ENCODE peak calls at places on chromosomes 7 and 10, in seven cellular contexts. One of them, this sample, is unnamed.

GRCh38 chr10:78528749-78529204 is 495.1 kb downstream of the RPS24 start:
- DNase-seq in cardiac fibroblast: no peak
- DNase-seq in heart left ventricle: no peak
- DNase-seq in pancreas: peak
- DNase-seq in retinal pigment epithelial cell: no peak
- DNase-seq in GM12865: no peak
- DNase-seq in omental fat pad: no peak
- DNase-seq in this sample: no peak

GRCh38 chr10:42743697-42744096 is 38.9 kb upstream of the BMS1 start:
- DNase-seq in omental fat pad: no peak
- DNase-seq in heart left ventricle: no peak
- DNase-seq in GM12865: no peak
- DNase-seq in cardiac fibroblast: no peak
- DNase-seq in retinal pigment epithelial cell: no peak
- DNase-seq in pancreas: no peak
- DNase-seq in this sample: no peak

GRCh38 chr7:67738958-67739357 is 742.3 kb downstream of the TYW1 start:
- DNase-seq in omental fat pad: no peak
- DNase-seq in GM12865: no peak
- DNase-seq in retinal pigment epithelial cell: peak
- DNase-seq in heart left ventricle: peak
- DNase-seq in pancreas: peak
- DNase-seq in cardiac fibroblast: peak
- DNase-seq in this sample: no peak

GRCh38 chr7:73822319-73823173 is 8.2 kb upstream of the CLDN4 start:
- DNase-seq in retinal pigment epithelial cell: peak
- DNase-seq in heart left ventricle: no peak
- DNase-seq in cardiac fibroblast: peak
- DNase-seq in GM12865: no peak
- DNase-seq in omental fat pad: peak
- DNase-seq in pancreas: no peak
- DNase-seq in this sample: no peak

GRCh38 chr7:30281263-30281662 is 3.1 kb upstream of the ZNRF2 start:
- DNase-seq in pancreas: no peak
- DNase-seq in retinal pigment epithelial cell: no peak
- DNase-seq in omental fat pad: no peak
- DNase-seq in heart left ventricle: no peak
- DNase-seq in GM12865: peak
- DNase-seq in cardiac fibroblast: no peak
- DNase-seq in this sample: no peak

GRCh38 chr10:110773693-110774068 is 98.0 kb upstream of the PDCD4 start:
- DNase-seq in GM12865: no peak
- DNase-seq in heart left ventricle: no peak
- DNase-seq in omental fat pad: no peak
- DNase-seq in retinal pigment epithelial cell: no peak
- DNase-seq in pancreas: no peak
- DNase-seq in cardiac fibroblast: no peak
- DNase-seq in this sample: no peak

GRCh38 chr7:148661471-148661870 is 37.2 kb upstream of the CUL1 start:
- DNase-seq in pancreas: no peak
- DNase-seq in omental fat pad: no peak
- DNase-seq in GM12865: peak
- DNase-seq in heart left ventricle: no peak
- DNase-seq in retinal pigment epithelial cell: no peak
- DNase-seq in cardiac fibroblast: no peak
- DNase-seq in this sample: no peak

GRCh38 chr7:107332488-107333269 is 137.2 kb upstream of the GPR22 start:
- DNase-seq in pancreas: no peak
- DNase-seq in cardiac fibroblast: no peak
- DNase-seq in heart left ventricle: no peak
- DNase-seq in GM12865: peak
- DNase-seq in retinal pigment epithelial cell: no peak
- DNase-seq in omental fat pad: no peak
- DNase-seq in this sample: peak

GRCh38 chr7:103009466-103010219 is 65.0 kb downstream of the FBXL13 start:
- DNase-seq in heart left ventricle: no peak
- DNase-seq in retinal pigment epithelial cell: no peak
- DNase-seq in GM12865: peak
- DNase-seq in pancreas: peak
- DNase-seq in omental fat pad: no peak
- DNase-seq in cardiac fibroblast: no peak
- DNase-seq in this sample: no peak

GRCh38 chr10:17685227-17685840 is 41.4 kb downstream of the STAM start:
- DNase-seq in pancreas: no peak
- DNase-seq in GM12865: peak
- DNase-seq in cardiac fibroblast: no peak
- DNase-seq in omental fat pad: no peak
- DNase-seq in heart left ventricle: no peak
- DNase-seq in retinal pigment epithelial cell: no peak
- DNase-seq in this sample: peak

GRCh38 chr10:22779331-22780019 is 65.1 kb upstream of the PIP4K2A start:
- DNase-seq in retinal pigment epithelial cell: no peak
- DNase-seq in GM12865: no peak
- DNase-seq in omental fat pad: no peak
- DNase-seq in cardiac fibroblast: no peak
- DNase-seq in pancreas: no peak
- DNase-seq in heart left ventricle: no peak
- DNase-seq in this sample: no peak

GRCh38 chr7:2482725-2483451 is 6.7 kb upstream of the GRIFIN start:
- DNase-seq in heart left ventricle: peak
- DNase-seq in pancreas: no peak
- DNase-seq in GM12865: no peak
- DNase-seq in retinal pigment epithelial cell: no peak
- DNase-seq in omental fat pad: no peak
- DNase-seq in cardiac fibroblast: peak
- DNase-seq in this sample: no peak

GRCh38 chr10:70560511-70560931 is 42.0 kb downstream of the PRF1 start:
- DNase-seq in omental fat pad: no peak
- DNase-seq in pancreas: no peak
- DNase-seq in retinal pigment epithelial cell: no peak
- DNase-seq in cardiac fibroblast: no peak
- DNase-seq in GM12865: no peak
- DNase-seq in heart left ventricle: no peak
- DNase-seq in this sample: no peak

GRCh38 chr10:88472540-88472939 is 110.6 kb downstream of the RNLS start:
- DNase-seq in omental fat pad: no peak
- DNase-seq in pancreas: no peak
- DNase-seq in GM12865: peak
- DNase-seq in retinal pigment epithelial cell: no peak
- DNase-seq in cardiac fibroblast: peak
- DNase-seq in heart left ventricle: no peak
- DNase-seq in this sample: no peak

GRCh38 chr7:107386543-107386900 is 83.3 kb upstream of the GPR22 start:
- DNase-seq in heart left ventricle: no peak
- DNase-seq in retinal pigment epithelial cell: no peak
- DNase-seq in pancreas: no peak
- DNase-seq in omental fat pad: no peak
- DNase-seq in cardiac fibroblast: no peak
- DNase-seq in GM12865: no peak
- DNase-seq in this sample: no peak

GRCh38 chr10:104232613-104233102 is 494 bp upstream of the CFAP43 start:
- DNase-seq in GM12865: no peak
- DNase-seq in pancreas: no peak
- DNase-seq in omental fat pad: no peak
- DNase-seq in heart left ventricle: no peak
- DNase-seq in cardiac fibroblast: no peak
- DNase-seq in retinal pigment epithelial cell: no peak
- DNase-seq in this sample: no peak

GRCh38 chr10:70704211-70704610 is 31.9 kb downstream of the ADAMTS14 start:
- DNase-seq in GM12865: no peak
- DNase-seq in retinal pigment epithelial cell: no peak
- DNase-seq in cardiac fibroblast: no peak
- DNase-seq in heart left ventricle: no peak
- DNase-seq in omental fat pad: no peak
- DNase-seq in pancreas: no peak
- DNase-seq in this sample: no peak

GRCh38 chr10:20853276-20853675 is 43.8 kb downstream of the NEBL start:
- DNase-seq in pancreas: no peak
- DNase-seq in GM12865: no peak
- DNase-seq in omental fat pad: no peak
- DNase-seq in cardiac fibroblast: no peak
- DNase-seq in heart left ventricle: no peak
- DNase-seq in retinal pigment epithelial cell: no peak
- DNase-seq in this sample: no peak

GRCh38 chr10:20856484-20856883 is 40.6 kb downstream of the NEBL start:
- DNase-seq in omental fat pad: no peak
- DNase-seq in GM12865: no peak
- DNase-seq in retinal pigment epithelial cell: no peak
- DNase-seq in pancreas: no peak
- DNase-seq in heart left ventricle: no peak
- DNase-seq in cardiac fibroblast: no peak
- DNase-seq in this sample: no peak

GRCh38 chr10:20858292-20859124 is 38.6 kb downstream of the NEBL start:
- DNase-seq in omental fat pad: no peak
- DNase-seq in cardiac fibroblast: peak
- DNase-seq in GM12865: peak
- DNase-seq in retinal pigment epithelial cell: peak
- DNase-seq in pancreas: no peak
- DNase-seq in heart left ventricle: no peak
- DNase-seq in this sample: no peak

GRCh38 chr10:20852303-20852702 is 44.8 kb downstream of the NEBL start:
- DNase-seq in pancreas: no peak
- DNase-seq in cardiac fibroblast: no peak
- DNase-seq in retinal pigment epithelial cell: no peak
- DNase-seq in omental fat pad: no peak
- DNase-seq in heart left ventricle: no peak
- DNase-seq in GM12865: no peak
- DNase-seq in this sample: no peak

GRCh38 chr10:20855398-20856038 is 41.6 kb downstream of the NEBL start:
- DNase-seq in retinal pigment epithelial cell: no peak
- DNase-seq in GM12865: no peak
- DNase-seq in heart left ventricle: no peak
- DNase-seq in omental fat pad: no peak
- DNase-seq in cardiac fibroblast: peak
- DNase-seq in pancreas: no peak
- DNase-seq in this sample: no peak
- TF ChIP-seq CTCF in retinal pigment epithelial cell: peak
- TF ChIP-seq CTCF in GM12865: no peak
- TF ChIP-seq CTCF in heart left ventricle: no peak
- TF ChIP-seq CTCF in omental fat pad: no peak
- TF ChIP-seq CTCF in cardiac fibroblast: peak
- TF ChIP-seq CTCF in pancreas: no peak
- TF ChIP-seq CTCF in this sample: peak

GRCh38 chr7:93092757-93093370 is 24.9 kb downstream of the SAMD9 start:
- DNase-seq in cardiac fibroblast: peak
- DNase-seq in GM12865: peak
- DNase-seq in retinal pigment epithelial cell: no peak
- DNase-seq in omental fat pad: no peak
- DNase-seq in heart left ventricle: no peak
- DNase-seq in pancreas: no peak
- DNase-seq in this sample: no peak
- TF ChIP-seq CTCF in cardiac fibroblast: peak
- TF ChIP-seq CTCF in GM12865: peak
- TF ChIP-seq CTCF in retinal pigment epithelial cell: peak
- TF ChIP-seq CTCF in omental fat pad: no peak
- TF ChIP-seq CTCF in heart left ventricle: no peak
- TF ChIP-seq CTCF in pancreas: no peak
- TF ChIP-seq CTCF in this sample: peak

GRCh38 chr7:121623130-121623872 is 227.2 kb upstream of the FAM3C start:
- DNase-seq in retinal pigment epithelial cell: no peak
- DNase-seq in omental fat pad: no peak
- DNase-seq in heart left ventricle: no peak
- DNase-seq in pancreas: no peak
- DNase-seq in GM12865: no peak
- DNase-seq in cardiac fibroblast: no peak
- DNase-seq in this sample: no peak

GRCh38 chr7:121621947-121622346 is 225.8 kb upstream of the FAM3C start:
- DNase-seq in GM12865: no peak
- DNase-seq in heart left ventricle: no peak
- DNase-seq in cardiac fibroblast: no peak
- DNase-seq in retinal pigment epithelial cell: no peak
- DNase-seq in omental fat pad: no peak
- DNase-seq in pancreas: no peak
- DNase-seq in this sample: no peak

GRCh38 chr7:121618182-121618581 is 222.1 kb upstream of the FAM3C start:
- DNase-seq in omental fat pad: no peak
- DNase-seq in cardiac fibroblast: no peak
- DNase-seq in pancreas: no peak
- DNase-seq in heart left ventricle: no peak
- DNase-seq in retinal pigment epithelial cell: no peak
- DNase-seq in GM12865: no peak
- DNase-seq in this sample: no peak

GRCh38 chr7:121620206-121620605 is 224.1 kb upstream of the FAM3C start:
- DNase-seq in GM12865: no peak
- DNase-seq in pancreas: no peak
- DNase-seq in heart left ventricle: no peak
- DNase-seq in retinal pigment epithelial cell: no peak
- DNase-seq in cardiac fibroblast: no peak
- DNase-seq in omental fat pad: no peak
- DNase-seq in this sample: no peak

DNA sequence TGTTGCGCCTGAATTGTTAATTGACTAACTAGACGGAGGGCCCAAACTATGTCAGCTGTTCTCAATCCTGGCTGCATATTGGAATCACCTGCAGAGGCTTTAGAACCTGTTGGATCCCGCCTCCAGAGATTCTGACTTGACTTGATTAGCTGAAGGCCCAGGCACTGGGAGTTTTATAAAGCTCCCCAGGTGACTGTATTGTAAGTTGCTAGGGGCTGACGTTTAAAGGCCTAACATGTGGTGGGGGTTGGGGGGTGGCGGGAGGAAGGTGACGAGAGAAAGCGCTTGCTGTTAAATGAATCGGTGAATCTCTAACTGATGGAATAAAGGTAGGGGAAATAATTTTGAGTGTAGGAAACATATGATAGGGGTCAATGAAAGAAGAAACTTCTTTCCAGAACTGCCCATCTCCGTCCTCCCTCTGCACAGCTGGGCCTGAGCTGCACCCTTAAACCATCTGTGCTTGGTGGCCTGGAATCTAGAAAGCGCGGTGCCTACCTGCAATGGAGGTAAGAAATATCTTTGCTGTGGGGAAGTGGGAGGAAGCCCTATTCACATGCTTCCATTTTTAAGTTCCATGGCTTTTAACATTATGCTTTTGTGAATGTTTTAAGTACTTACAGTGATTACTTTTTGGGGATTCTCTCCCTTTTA is 225.0 kb upstream of the FAM3C start:
- DNase-seq in retinal pigment epithelial cell: no peak
- DNase-seq in omental fat pad: no peak
- DNase-seq in cardiac fibroblast: no peak
- DNase-seq in heart left ventricle: no peak
- DNase-seq in pancreas: no peak
- DNase-seq in GM12865: no peak
- DNase-seq in this sample: no peak
- TF ChIP-seq CTCF in retinal pigment epithelial cell: no peak
- TF ChIP-seq CTCF in omental fat pad: no peak
- TF ChIP-seq CTCF in cardiac fibroblast: no peak
- TF ChIP-seq CTCF in heart left ventricle: no peak
- TF ChIP-seq CTCF in pancreas: no peak
- TF ChIP-seq CTCF in GM12865: no peak
- TF ChIP-seq CTCF in this sample: no peak

DNA sequence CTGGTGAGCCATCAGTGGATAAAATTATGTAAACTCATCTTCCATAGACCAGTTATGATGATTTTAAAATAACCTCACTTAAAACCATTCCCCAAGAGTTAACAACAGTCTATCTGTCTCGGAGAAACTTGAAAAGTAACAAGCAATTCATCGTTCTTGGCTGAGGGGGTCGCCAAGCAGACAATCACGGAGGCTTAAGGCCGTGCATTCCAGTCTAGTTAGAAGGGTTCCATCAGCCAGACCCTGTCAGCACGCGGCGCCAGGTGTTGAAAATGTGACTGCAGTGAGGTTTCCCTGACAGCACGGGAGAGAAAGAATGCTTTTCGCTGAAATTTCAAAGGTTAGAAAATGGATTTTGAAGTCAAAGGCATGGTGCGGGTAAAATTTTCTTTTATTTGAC is 1025.0 kb upstream of the CELF2 start:
- DNase-seq in heart left ventricle: peak
- DNase-seq in retinal pigment epithelial cell: no peak
- DNase-seq in cardiac fibroblast: no peak
- DNase-seq in omental fat pad: no peak
- DNase-seq in pancreas: no peak
- DNase-seq in GM12865: no peak
- DNase-seq in this sample: no peak
- TF ChIP-seq CTCF in heart left ventricle: no peak
- TF ChIP-seq CTCF in retinal pigment epithelial cell: peak
- TF ChIP-seq CTCF in cardiac fibroblast: no peak
- TF ChIP-seq CTCF in omental fat pad: no peak
- TF ChIP-seq CTCF in pancreas: no peak
- TF ChIP-seq CTCF in GM12865: no peak
- TF ChIP-seq CTCF in this sample: no peak